ENCODE peak calls at places on chromosomes 5 and 9, in four cellular contexts. X is A549, W is HepG2, G is WTC11. B is an unnamed sample.

GRCh38 chr9:99823392-99824377 is 2.0 kb downstream of the NR4A3 start:
- DNase-seq in X (peak), W (no peak), G (peak), B (peak)

GRCh38 chr5:120096413-120096812 is 367.7 kb upstream of the PRR16 start:
- DNase-seq in X (peak), W (no peak), G (no peak), B (peak)

GRCh38 chr5:137621306-137621705 is 114.6 kb downstream of the KLHL3 start:
- DNase-seq in X (no peak), W (no peak), G (no peak), B (no peak)

GRCh38 chr5:180599981-180600553 is 8.8 kb upstream of the SCGB3A1 start:
- DNase-seq in X (no peak), W (no peak), G (peak), B (no peak)

GRCh38 chr5:130337179-130337888 is 433.1 kb downstream of the CHSY3 start:
- DNase-seq in X (peak), W (no peak), G (no peak), B (peak)

GRCh38 chr5:90783460-90784333 is 225.1 kb downstream of the ADGRV1 start:
- DNase-seq in X (peak), W (peak), G (peak), B (peak)

GRCh38 chr5:5353681-5354080 is 68.8 kb upstream of the ICE1 start:
- DNase-seq in X (no peak), W (no peak), G (peak), B (no peak)

GRCh38 chr5:157855404-157855994 is 3.4 kb downstream of the CLINT1 start:
- DNase-seq in X (peak), W (peak), G (peak), B (peak)

GRCh38 chr5:127320032-127320945 is 29.7 kb downstream of the MEGF10 start:
- DNase-seq in X (no peak), W (no peak), G (no peak), B (no peak)

GRCh38 chr5:154333016-154333415 is 112.8 kb upstream of the SAP30L start:
- DNase-seq in X (no peak), W (no peak), G (no peak), B (no peak)

GRCh38 chr5:128477946-128478345 is 60.1 kb downstream of the FBN2 start:
- DNase-seq in X (no peak), W (no peak), G (no peak), B (no peak)

GRCh38 chr5:76104027-76104426 is 20.8 kb downstream of the SV2C start:
- DNase-seq in X (no peak), W (peak), G (peak), B (peak)

GRCh38 chr9:92279302-92279701 is 14.2 kb downstream of the IARS1 start:
- DNase-seq in X (no peak), W (no peak), G (no peak), B (no peak)

GRCh38 chr9:101173907-101174306 is 145.4 kb downstream of the PLPPR1 start:
- DNase-seq in X (no peak), W (no peak), G (no peak), B (no peak)

GRCh38 chr5:173507171-173507570 is 109.3 kb downstream of the BOD1 start:
- DNase-seq in X (no peak), W (no peak), G (no peak), B (no peak)

GRCh38 chr9:84062538-84062937 is 81.9 kb downstream of the RMI1 start:
- DNase-seq in X (no peak), W (no peak), G (no peak), B (no peak)

GRCh38 chr5:177370488-177371119 is 12.9 kb downstream of the RGS14 start:
- DNase-seq in X (peak), W (peak), G (peak), B (peak)

GRCh38 chr9:7009065-7009464 is 251.3 kb downstream of the KDM4C start:
- DNase-seq in X (no peak), W (no peak), G (no peak), B (no peak)

GRCh38 chr5:73282383-73282782 is 109.4 kb downstream of the TMEM174 start:
- DNase-seq in X (no peak), W (no peak), G (no peak), B (no peak)

GRCh38 chr5:146137967-146138403 is 32.6 kb upstream of the PLAC8L1 start:
- DNase-seq in X (peak), W (peak), G (no peak), B (peak)

GRCh38 chr9:91900057-91900816 is 49.8 kb downstream of the ROR2 start:
- DNase-seq in X (no peak), W (no peak), G (no peak), B (no peak)

GRCh38 chr5:32848120-32848519 is 137.0 kb downstream of the NPR3 start:
- DNase-seq in X (no peak), W (no peak), G (no peak), B (no peak)

GRCh38 chr5:17235736-17236330 is 18.4 kb downstream of the BASP1 start:
- DNase-seq in X (no peak), W (no peak), G (no peak), B (peak)

GRCh38 chr9:89095755-89096154 is 82.9 kb downstream of the SHC3 start:
- DNase-seq in X (no peak), W (no peak), G (no peak), B (peak)

GRCh38 chr5:106521701-106522100 is 1149.0 kb downstream of the EFNA5 start:
- DNase-seq in X (peak), W (no peak), G (no peak), B (peak)
- TF ChIP-seq USF2 in X (no peak), W (no peak), G (no peak), B (no peak)

DNA sequence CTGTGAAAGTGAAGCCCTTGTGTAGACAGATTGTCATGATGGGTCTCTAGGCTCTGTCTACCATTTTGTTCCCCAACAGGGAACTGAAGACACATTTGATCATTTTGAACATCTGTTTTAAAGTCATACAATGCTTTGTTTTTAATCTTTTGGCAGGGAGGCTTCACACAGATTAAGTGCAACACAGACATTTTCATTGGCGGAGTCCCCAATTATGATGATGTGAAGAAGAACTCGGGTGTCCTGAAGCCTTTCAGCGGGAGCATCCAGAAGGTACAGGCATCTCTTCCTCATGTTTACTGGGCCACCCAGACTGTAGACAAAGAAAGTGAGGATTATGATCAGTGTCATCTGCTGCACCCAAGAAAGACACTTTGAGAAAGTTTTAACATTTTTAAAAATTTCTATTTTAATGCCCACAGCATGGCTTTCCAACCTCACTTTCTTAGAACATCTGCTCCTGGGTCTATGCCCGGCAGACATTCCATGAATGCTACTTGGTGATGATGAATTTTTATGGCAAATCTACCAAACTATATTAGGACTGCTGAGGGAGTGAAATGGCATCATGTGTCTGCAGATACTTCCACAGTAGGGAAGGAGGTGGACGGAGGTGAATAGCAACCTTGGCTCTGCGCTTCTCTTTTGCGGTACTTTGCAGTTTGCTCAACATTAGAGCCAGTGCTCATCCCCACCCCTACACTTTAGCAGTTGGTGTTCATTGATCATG is 121.3 kb downstream of the LIFR start:
- DNase-seq in X (no peak), W (no peak), G (no peak), B (peak)
- TF ChIP-seq USF2 in X (no peak), W (no peak), G (no peak), B (no peak)

DNA sequence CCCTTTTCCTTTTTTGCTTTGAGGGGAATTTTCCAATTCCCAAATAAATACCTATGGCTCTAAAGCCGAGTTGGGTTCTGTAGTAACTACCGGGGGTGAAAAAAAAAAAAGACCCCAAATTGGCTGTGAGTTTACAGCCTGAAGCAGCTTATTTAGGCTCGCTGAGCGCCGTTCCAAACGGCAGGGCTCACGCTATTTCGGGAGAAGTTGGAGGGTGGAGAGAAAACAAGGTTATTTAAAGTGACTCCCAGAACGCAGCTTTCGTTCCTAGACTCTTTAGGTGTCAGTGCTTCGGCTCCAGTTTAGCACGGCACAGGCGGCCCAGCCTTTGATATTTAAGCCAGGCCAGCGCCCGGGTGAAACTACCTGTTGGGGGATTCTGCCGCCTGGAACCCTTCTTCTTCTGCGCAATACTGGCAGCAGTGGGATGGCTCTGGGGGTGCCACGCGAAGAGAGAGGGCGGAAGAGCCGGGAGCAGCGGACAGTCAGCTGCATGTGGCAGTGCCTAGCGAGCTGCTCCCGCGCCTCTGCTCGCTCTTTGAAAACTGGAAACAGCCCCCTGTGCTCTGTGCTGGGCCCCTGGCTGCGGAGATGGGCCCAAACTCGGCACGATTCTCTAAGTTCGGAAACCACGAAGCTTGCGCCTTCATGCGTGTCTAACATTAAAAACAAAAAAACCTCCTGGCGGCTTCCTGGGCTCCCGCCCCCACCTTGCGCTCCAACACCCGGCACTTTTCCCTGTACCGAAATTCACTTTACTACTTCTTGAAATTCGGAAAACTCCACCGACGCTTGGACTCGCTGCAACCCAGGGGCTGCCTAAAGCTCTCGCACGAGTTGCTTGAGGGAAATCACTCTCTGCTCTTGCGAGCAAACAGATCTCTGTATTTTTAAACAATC is 34.5 kb upstream of the NFIB start:
- DNase-seq in X (no peak), W (no peak), G (no peak), B (no peak)
- TF ChIP-seq USF2 in X (no peak), W (no peak), G (no peak), B (no peak)

GRCh38 chr5:20335978-20336377 is 348.0 kb upstream of the CDH18 start:
- DNase-seq in X (peak), W (no peak), G (peak), B (no peak)
- TF ChIP-seq USF2 in X (no peak), W (no peak), G (no peak), B (no peak)

GRCh38 chr5:9316041-9316440 is 229.8 kb downstream of the SEMA5A start:
- DNase-seq in X (no peak), W (no peak), G (no peak), B (no peak)

GRCh38 chr5:9320652-9321051 is 225.2 kb downstream of the SEMA5A start:
- DNase-seq in X (no peak), W (no peak), G (no peak), B (no peak)

GRCh38 chr5:9313751-9314150 is 232.1 kb downstream of the SEMA5A start:
- DNase-seq in X (no peak), W (no peak), G (peak), B (no peak)

GRCh38 chr5:9318031-9318430 is 227.8 kb downstream of the SEMA5A start:
- DNase-seq in X (no peak), W (no peak), G (no peak), B (no peak)

DNA sequence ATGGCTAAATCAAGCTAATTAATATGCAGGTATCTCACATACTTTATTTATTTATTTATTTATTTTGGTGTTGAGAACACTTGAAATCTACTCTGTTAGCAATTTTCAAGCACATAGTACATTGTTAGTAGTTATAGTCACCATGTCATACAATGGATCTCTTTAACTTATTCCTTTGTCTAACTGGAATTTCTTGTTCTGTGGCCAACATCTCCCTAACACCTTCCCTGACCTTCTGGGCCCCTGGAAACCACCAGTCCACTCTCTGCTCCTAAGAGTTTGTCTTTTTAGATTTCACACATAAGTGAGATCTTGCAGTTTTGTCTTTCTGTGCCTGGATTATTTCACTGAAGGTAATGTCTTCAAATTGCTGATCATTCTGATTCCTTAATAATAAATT is 229.1 kb downstream of the SEMA5A start:
- DNase-seq in X (no peak), W (no peak), G (no peak), B (no peak)
- TF ChIP-seq USF2 in X (no peak), W (no peak), G (no peak), B (no peak)

DNA sequence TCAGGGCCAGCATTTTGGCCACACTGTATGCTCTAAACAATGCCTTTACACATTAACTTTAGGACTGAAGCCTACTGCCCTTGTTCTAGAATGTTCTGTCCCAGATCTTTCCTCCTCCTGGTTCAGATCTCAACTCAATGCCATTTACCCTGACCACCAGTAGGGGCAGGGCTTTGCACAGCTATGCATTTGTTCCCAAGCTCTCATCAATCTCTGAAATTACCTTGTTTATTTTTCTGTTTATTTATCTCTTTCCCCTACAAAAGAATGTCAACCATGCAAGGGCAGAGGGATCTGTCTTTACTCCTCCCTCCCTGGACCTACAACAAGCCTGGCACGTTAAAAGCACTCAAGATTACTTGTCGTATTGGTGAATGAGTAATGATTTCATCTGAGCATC is 612.9 kb downstream of the BNC2 start:
- DNase-seq in X (peak), W (no peak), G (no peak), B (no peak)
- TF ChIP-seq USF2 in X (no peak), W (no peak), G (no peak), B (no peak)